ENCODE peak calls at places on chromosomes 16 and 17, in six cellular contexts. N is erythroblast, F is tibial nerve, I is dorsolateral prefrontal cortex, R is COR-L47, S is sciatic nerve. Q is an unnamed sample.

GRCh38 chr16:77093999-77094398 is 97.0 kb upstream of the MON1B start:
- DNase-seq in N (no peak), F (no peak), I (no peak), R (no peak), S (no peak), Q (no peak)

GRCh38 chr16:1188781-1189189 is 35.9 kb downstream of the CACNA1H start:
- DNase-seq in N (peak), F (peak), I (no peak), R (no peak), S (peak), Q (peak)

GRCh38 chr17:14228903-14229302 is 7.8 kb downstream of the CDRT15 start:
- DNase-seq in N (no peak), F (no peak), I (no peak), R (no peak), S (no peak), Q (no peak)

GRCh38 chr16:72905581-72905980 is 142.3 kb downstream of the ZFHX3 start:
- DNase-seq in N (no peak), F (no peak), I (no peak), R (no peak), S (no peak), Q (no peak)

GRCh38 chr17:7173687-7174602 is 5.2 kb downstream of the ASGR1 start:
- DNase-seq in N (peak), F (peak), I (peak), R (no peak), S (peak), Q (no peak)

GRCh38 chr16:72999541-73000019 is 48.3 kb downstream of the ZFHX3 start:
- DNase-seq in N (no peak), F (no peak), I (no peak), R (no peak), S (no peak), Q (no peak)

GRCh38 chr17:50145532-50146229 is 4.8 kb downstream of the PPP1R9B start:
- DNase-seq in N (no peak), F (no peak), I (no peak), R (no peak), S (no peak), Q (no peak)

GRCh38 chr16:56640076-56640475 is 1.6 kb downstream of the MT1A start:
- DNase-seq in N (no peak), F (no peak), I (no peak), R (no peak), S (no peak), Q (no peak)

Q was measured in T47D.